ENCODE peak calls at places on chromosomes 4 and X, in four cellular contexts. O is activated CD4-positive, alpha-beta T cell treated with anti-CD3 and anti-CD28 coated beads, Interleukin-2, amount 50 U/mL, for 1 hour; J is EH; E is activated gamma-delta T cell treated with anti-CD3 and anti-CD28 coated beads, Interleukin-2, amount 50 U/mL, for 16 hours. S is an unnamed sample.

GRCh38 chr4:37770016-37770415 is 56.5 kb upstream of the PGM2 start:
- DNase-seq in O (no peak), J (peak), E (no peak), S (no peak)

GRCh38 chrX:19683817-19684216 is 168.5 kb upstream of the MAP3K15 start:
- DNase-seq in O (peak), J (no peak), E (peak), S (no peak)

GRCh38 chrX:12825801-12826200 is 34.6 kb downstream of the PRPS2 start:
- DNase-seq in O (no peak), J (peak), E (no peak), S (no peak)

GRCh38 chr4:37827030-37827705 is 682 bp downstream of the PGM2 start:
- DNase-seq in O (no peak), J (peak), E (no peak), S (no peak)

GRCh38 chr4:71456841-71457240 is 118.0 kb downstream of the SLC4A4 start:
- DNase-seq in O (no peak), J (peak), E (no peak), S (no peak)

GRCh38 chr4:135277980-135278315 is 1076.4 kb upstream of the PABPC4L start:
- DNase-seq in O (no peak), J (no peak), E (no peak), S (no peak)

GRCh38 chr4:133600008-133600407 is 450.9 kb downstream of the PCDH10 start:
- DNase-seq in O (no peak), J (no peak), E (no peak), S (no peak)

GRCh38 chrX:68365356-68365755 is 67.9 kb downstream of the OPHN1 start:
- DNase-seq in O (no peak), J (no peak), E (no peak), S (no peak)

GRCh38 chr4:5166377-5166776 is 115.1 kb downstream of the STK32B start:
- DNase-seq in O (no peak), J (no peak), E (no peak), S (no peak)

GRCh38 chr4:169957785-169958184 is 68.4 kb downstream of the MFAP3L start:
- DNase-seq in O (no peak), J (no peak), E (no peak), S (no peak)

GRCh38 chrX:150049647-150050046 is 111.4 kb upstream of the EOLA2 start:
- DNase-seq in O (no peak), J (peak), E (no peak), S (no peak)

GRCh38 chr4:7226993-7227392 is 34.7 kb downstream of the SORCS2 start:
- DNase-seq in O (no peak), J (no peak), E (no peak), S (no peak)

GRCh38 chrX:110133735-110134370 is 130.9 kb downstream of the TMEM164 start:
- DNase-seq in O (no peak), J (no peak), E (no peak), S (no peak)

GRCh38 chr4:76533314-76533713 is 98.3 kb downstream of the SHROOM3 start:
- DNase-seq in O (no peak), J (no peak), E (no peak), S (no peak)

GRCh38 chrX:150282953-150283352 is 80.2 kb upstream of the MAMLD1 start:
- DNase-seq in O (no peak), J (no peak), E (no peak), S (no peak)

GRCh38 chrX:11532291-11533075 is 133.2 kb downstream of the ARHGAP6 start:
- DNase-seq in O (no peak), J (no peak), E (no peak), S (no peak)

GRCh38 chrX:103503853-103504207 is 15.5 kb downstream of the RAB40A start:
- DNase-seq in O (no peak), J (peak), E (no peak), S (no peak)

GRCh38 chr4:82431831-82432230 is 1.4 kb downstream of the ENOPH1 start:
- DNase-seq in O (no peak), J (no peak), E (no peak), S (no peak)

GRCh38 chrX:7334253-7334935 is 186.4 kb upstream of the PUDP start:
- DNase-seq in O (no peak), J (peak), E (no peak), S (no peak)

GRCh38 chr4:55124337-55125076 is 888 bp downstream of the KDR start:
- DNase-seq in O (no peak), J (no peak), E (no peak), S (no peak)

GRCh38 chr4:7805533-7806079 is 134.1 kb downstream of the AFAP1 start:
- DNase-seq in O (no peak), J (peak), E (no peak), S (no peak)

GRCh38 chr4:120850048-120850599 is 72.4 kb downstream of the PRDM5 start:
- DNase-seq in O (no peak), J (peak), E (no peak), S (no peak)

GRCh38 chrX:95484781-95485180 is 1199.9 kb upstream of the DIAPH2 start:
- DNase-seq in O (no peak), J (no peak), E (no peak), S (no peak)

GRCh38 chr4:89242864-89243740 is 64.5 kb downstream of the GPRIN3 start:
- DNase-seq in O (no peak), J (no peak), E (no peak), S (no peak)

GRCh38 chr4:761739-762138 is 56.1 kb downstream of the PCGF3 start:
- DNase-seq in O (no peak), J (no peak), E (no peak), S (no peak)

GRCh38 chrX:11480626-11481025 is 185.1 kb downstream of the ARHGAP6 start:
- DNase-seq in O (no peak), J (peak), E (no peak), S (no peak)

GRCh38 chr4:88807499-88807898 is 109.9 kb upstream of the NAP1L5 start:
- DNase-seq in O (no peak), J (peak), E (no peak), S (no peak)

GRCh38 chr4:15427126-15427525 is 707 bp upstream of the C1QTNF7 start:
- DNase-seq in O (no peak), J (no peak), E (no peak), S (no peak)

GRCh38 chr4:113976937-113977855 is 2.3 kb downstream of the ARSJ start:
- DNase-seq in O (no peak), J (peak), E (no peak), S (no peak)